ENCODE peak calls at places on chromosomes 7 and 10, in seven cellular contexts. H is GM23338, Y is PC-3, O is HCT116, Z is OCI-LY7, F is GM23248, R is neural progenitor cell. J is an unnamed sample.

GRCh38 chr10:76080406-76080805 is 649.0 kb downstream of the LRMDA start:
- DNase-seq in R (no peak), F (peak), Z (no peak), H (no peak), O (no peak), Y (peak), J (no peak)

GRCh38 chr7:4209126-4209525 is 473.0 kb upstream of the FOXK1 start:
- DNase-seq in Y (no peak), R (no peak), H (no peak), O (no peak), Z (no peak), F (no peak), J (no peak)

GRCh38 chr10:28190192-28190591 is 112.7 kb downstream of the MPP7 start:
- DNase-seq in F (no peak), Z (no peak), R (no peak), H (no peak), O (no peak), Y (no peak), J (no peak)

GRCh38 chr10:124447741-124448466 is 1.9 kb downstream of the NKX1-2 start:
- DNase-seq in Z (no peak), Y (no peak), H (peak), O (no peak), F (peak), R (peak), J (no peak)

GRCh38 chr10:99975106-99975829 is 34.5 kb downstream of the DNMBP start:
- DNase-seq in Y (no peak), R (no peak), H (no peak), Z (peak), F (no peak), O (no peak), J (no peak)

GRCh38 chr7:99558306-99559275 is at the start of gene ZNF655:
- DNase-seq in Z (peak), F (peak), Y (no peak), O (peak), R (peak), H (peak), J (peak)

GRCh38 chr10:76073524-76073923 is 642.1 kb downstream of the LRMDA start:
- DNase-seq in F (no peak), Z (no peak), O (no peak), H (no peak), R (no peak), Y (peak), J (no peak)

GRCh38 chr7:144941127-144941526 is 105.3 kb upstream of the TPK1 start:
- DNase-seq in H (peak), Z (no peak), R (peak), F (no peak), Y (no peak), O (no peak), J (no peak)

GRCh38 chr10:126759531-126759930 is 89.0 kb upstream of the C10orf90 start:
- DNase-seq in H (no peak), O (no peak), R (no peak), Y (no peak), Z (no peak), F (no peak), J (no peak)

GRCh38 chr10:132422169-132422691 is 25.2 kb downstream of the PWWP2B start:
- DNase-seq in R (no peak), F (no peak), Z (peak), O (no peak), Y (no peak), H (no peak), J (no peak)

GRCh38 chr7:27183682-27184341 is 1.2 kb downstream of the HOXA11 start:
- DNase-seq in F (peak), H (no peak), Y (no peak), Z (no peak), O (no peak), R (peak), J (no peak)

GRCh38 chr10:29479081-29479917 is 155.5 kb downstream of the SVIL start:
- DNase-seq in R (no peak), O (no peak), H (no peak), F (no peak), Z (peak), Y (no peak), J (peak)

GRCh38 chr10:89589091-89589725 is 53.8 kb upstream of the SLC16A12 start:
- DNase-seq in R (no peak), Y (peak), O (no peak), F (no peak), Z (no peak), H (no peak), J (no peak)

GRCh38 chr7:2148189-2148588 is 84.6 kb downstream of the MAD1L1 start:
- DNase-seq in F (no peak), O (no peak), R (peak), H (peak), Y (no peak), Z (no peak), J (no peak)

GRCh38 chr7:33534830-33535229 is 370.5 kb upstream of the BMPER start:
- DNase-seq in Y (no peak), Z (no peak), O (no peak), H (peak), R (no peak), F (peak), J (no peak)

GRCh38 chr10:117783698-117784395 is 241.3 kb downstream of the EMX2 start:
- DNase-seq in H (no peak), O (no peak), F (no peak), Y (no peak), Z (no peak), R (no peak), J (no peak)

GRCh38 chr10:24469993-24470392 is 253.7 kb downstream of the ARHGAP21 start:
- DNase-seq in R (no peak), O (no peak), H (no peak), Y (peak), Z (no peak), F (no peak), J (no peak)

GRCh38 chr10:32077896-32078295 is 21.7 kb upstream of the KIF5B start:
- DNase-seq in R (no peak), F (peak), Y (peak), Z (no peak), H (no peak), O (no peak), J (no peak)

GRCh38 chr7:137086896-137087295 is 218.4 kb downstream of the CHRM2 start:
- DNase-seq in O (no peak), F (no peak), Y (no peak), H (peak), Z (no peak), R (no peak), J (no peak)

GRCh38 chr7:55130079-55130476 is 111.3 kb downstream of the EGFR start:
- DNase-seq in R (peak), Z (no peak), O (no peak), F (peak), Y (no peak), H (no peak), J (no peak)
- H2AFZ ChIP-seq in R (no peak), Z (no peak), O (no peak), F (no peak), Y (no peak), H (no peak), J (no peak)

DNA sequence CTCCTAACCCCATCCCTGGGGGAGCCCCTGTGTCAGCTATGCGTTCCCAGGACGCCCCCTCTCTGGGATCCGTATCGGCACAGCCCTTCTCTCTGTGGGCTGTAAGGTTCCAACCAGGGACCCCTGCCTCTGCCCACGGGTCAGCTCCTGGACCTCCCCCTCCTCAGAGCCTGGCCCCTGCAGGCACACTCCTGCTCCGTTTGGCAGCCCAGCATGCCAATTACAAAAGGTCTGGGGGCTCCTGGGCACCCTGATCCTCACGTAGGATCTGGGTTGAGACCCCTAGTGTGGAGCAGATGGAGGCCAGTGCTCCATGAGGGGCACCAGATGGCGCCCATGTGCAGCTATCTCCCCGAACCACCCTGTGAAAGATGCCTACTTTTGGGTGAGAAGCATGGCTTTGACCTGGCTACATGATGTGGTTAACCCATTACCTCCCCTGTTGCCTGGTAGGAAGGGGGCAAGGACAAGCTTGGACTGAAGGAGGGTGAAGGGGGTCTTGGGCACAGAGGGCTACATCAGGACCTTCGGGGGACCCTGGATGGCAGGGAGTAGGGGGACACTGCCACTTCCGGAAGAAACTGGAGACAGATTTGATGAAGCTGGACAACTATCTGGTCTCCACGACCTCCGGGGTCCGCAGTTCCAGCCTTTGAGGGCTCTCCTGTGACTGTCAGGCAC is 9.0 kb downstream of the TACR2 start:
- DNase-seq in R (peak), Z (peak), F (no peak), O (no peak), H (peak), Y (peak), J (peak)
- TF ChIP-seq EZH2phosphoT487 in R (no peak), Z (no peak), F (no peak), O (no peak), H (no peak), Y (no peak), J (no peak)

GRCh38 chr7:115274-115911 is 77.0 kb upstream of the FAM20C start:
- DNase-seq in O (no peak), Y (no peak), H (no peak), R (no peak), F (peak), Z (no peak), J (no peak)

GRCh38 chr7:111591-111990 is 80.8 kb upstream of the FAM20C start:
- DNase-seq in F (no peak), R (no peak), Z (no peak), O (no peak), H (no peak), Y (no peak), J (no peak)

GRCh38 chr7:110557-111232 is 81.7 kb upstream of the FAM20C start:
- DNase-seq in O (no peak), Y (no peak), H (no peak), Z (no peak), F (no peak), R (no peak), J (no peak)

GRCh38 chr7:109793-110556 is 82.4 kb upstream of the FAM20C start:
- DNase-seq in O (no peak), H (no peak), R (no peak), F (no peak), Z (no peak), Y (no peak), J (no peak)

DNA sequence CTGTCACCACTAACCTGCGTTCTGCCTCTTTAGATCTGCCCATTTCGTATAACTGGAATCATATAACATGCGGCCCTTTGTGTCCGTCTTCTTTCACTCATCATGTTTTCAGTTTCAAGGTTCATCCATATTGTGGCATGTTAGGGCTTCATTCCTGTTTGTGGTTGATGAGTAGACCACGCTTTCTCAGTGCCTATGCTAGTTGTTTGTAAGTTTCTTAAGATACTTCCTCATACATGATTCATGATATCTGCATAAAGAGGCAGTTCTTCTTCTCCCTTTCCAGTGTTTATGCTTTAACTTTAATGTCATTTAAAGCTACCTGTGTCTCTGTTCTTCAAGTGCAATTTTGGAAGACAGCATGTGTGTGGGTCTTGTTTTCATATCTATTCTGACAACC is 79.5 kb upstream of the FAM20C start:
- DNase-seq in H (no peak), O (no peak), Z (no peak), Y (no peak), F (no peak), R (no peak), J (no peak)
- H2AFZ ChIP-seq in H (no peak), O (no peak), Z (no peak), Y (no peak), F (no peak), R (no peak), J (no peak)

DNA sequence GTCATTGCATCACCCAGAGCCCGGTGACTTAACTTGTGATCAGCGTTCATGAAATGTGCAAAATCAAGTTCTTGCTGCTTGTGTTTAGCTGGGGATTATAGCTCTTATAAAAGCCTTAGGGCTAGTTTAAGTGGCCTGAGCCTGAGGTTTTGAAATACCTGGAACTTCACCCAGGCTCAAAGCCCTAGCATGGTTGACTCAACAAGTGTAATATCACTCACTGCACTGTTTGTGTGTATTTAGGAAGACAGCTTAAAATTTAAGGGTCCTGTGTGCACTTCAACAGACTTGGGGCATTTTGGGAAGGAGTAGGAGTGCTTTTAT is 489.5 kb downstream of the GATA3 start:
- DNase-seq in Z (no peak), H (no peak), R (no peak), F (no peak), O (no peak), Y (peak), J (no peak)
- TF ChIP-seq EZH2phosphoT487 in Z (no peak), H (no peak), R (no peak), F (no peak), O (no peak), Y (no peak), J (no peak)

DNA sequence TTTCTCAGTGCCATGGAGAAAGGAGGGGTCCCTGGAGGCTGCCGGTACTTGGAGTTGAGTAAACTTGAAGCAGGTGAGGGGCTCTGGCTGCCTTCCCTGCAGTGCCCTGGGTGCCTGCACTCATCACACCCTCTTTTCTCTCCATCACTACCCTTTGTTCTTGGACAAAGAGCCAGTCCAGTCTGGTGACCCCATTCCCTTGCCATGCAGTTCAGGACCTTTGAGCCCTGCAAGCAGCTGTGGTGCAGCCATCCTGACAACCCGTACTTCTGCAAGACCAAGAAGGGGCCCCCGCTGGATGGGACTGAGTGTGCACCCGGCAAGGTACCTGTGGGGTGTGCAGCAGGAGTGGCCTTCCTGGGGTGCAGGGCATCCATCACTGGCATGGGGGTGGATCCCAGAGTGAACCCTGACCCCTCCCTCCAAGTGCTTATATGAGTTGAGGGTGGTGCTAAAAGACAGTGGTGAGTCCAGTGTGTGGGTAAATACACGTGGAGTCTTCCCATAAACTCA is 48.7 kb downstream of the TBATA start:
- DNase-seq in H (no peak), O (no peak), R (no peak), Z (no peak), Y (no peak), F (no peak), J (no peak)
- H2AFZ ChIP-seq in H (no peak), O (no peak), R (no peak), Z (no peak), Y (no peak), F (no peak), J (no peak)

DNA sequence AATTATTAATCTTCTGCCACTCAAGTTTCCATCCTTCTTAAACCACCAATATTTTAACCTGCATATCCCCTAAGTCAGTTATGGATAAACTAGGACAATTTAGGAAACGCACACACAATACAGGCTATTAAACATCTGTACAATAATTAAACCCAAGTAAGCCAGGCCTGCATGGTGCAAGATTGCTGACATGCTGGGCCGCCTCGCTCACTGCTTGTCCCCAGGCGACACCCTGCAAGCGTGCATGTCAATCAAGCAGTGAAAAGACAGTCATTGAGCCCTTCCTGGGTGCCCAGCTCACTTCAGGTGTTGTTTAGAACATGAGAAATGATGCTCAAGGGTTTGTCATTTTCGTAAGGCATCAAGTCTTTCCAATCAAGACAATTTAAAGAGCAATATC is 272.1 kb upstream of the RNF32 start:
- DNase-seq in F (no peak), O (no peak), Y (no peak), H (no peak), R (no peak), Z (no peak), J (no peak)
- TF ChIP-seq EZH2phosphoT487 in F (no peak), O (no peak), Y (no peak), H (no peak), R (no peak), Z (no peak), J (no peak)

DNA sequence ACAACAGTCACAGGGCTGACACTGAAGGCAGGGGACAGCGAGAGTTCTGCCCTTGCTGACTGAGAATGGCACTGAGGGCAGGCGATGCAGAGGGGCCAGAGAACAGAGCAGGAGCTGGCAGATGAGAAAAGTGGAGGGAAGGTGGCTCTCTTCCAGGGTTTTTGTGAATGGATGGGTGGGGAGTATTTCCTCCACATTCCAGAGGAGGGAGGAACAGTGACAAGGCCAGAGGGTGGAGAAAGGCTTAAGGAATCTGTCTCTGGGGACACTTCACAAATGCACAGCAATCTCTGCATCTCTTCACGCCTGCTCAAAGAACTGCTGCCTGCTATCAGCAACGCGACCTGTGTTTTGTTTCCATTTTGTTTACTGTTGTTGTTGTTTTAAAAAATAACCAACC is 129.5 kb downstream of the GLI3 start:
- DNase-seq in Z (no peak), H (peak), R (peak), Y (peak), O (no peak), F (peak), J (no peak)
- H2AFZ ChIP-seq in Z (no peak), H (no peak), R (no peak), Y (peak), O (no peak), F (no peak), J (no peak)

GRCh38 chr10:94061026-94061425 is 67.3 kb downstream of the PLCE1 start:
- DNase-seq in Y (no peak), O (no peak), Z (no peak), F (no peak), H (no peak), R (no peak), J (no peak)
- TF ChIP-seq EZH2phosphoT487 in Y (no peak), O (no peak), Z (no peak), F (no peak), H (no peak), R (no peak), J (no peak)